ENCODE peak calls at places on chromosome X, in six cellular contexts. One of them, this sample, is unnamed.

GRCh38 chrX:115259238-115259875 is 25.5 kb upstream of the LRCH2 start:
- DNase-seq in kidney: no peak
- DNase-seq in stimulated activated CD4-positive, alpha-beta T cell treated with anti-CD3 and anti-CD28 coated beads, Interleukin-15, amount 100 ng/mL, for 24 hours: no peak
- DNase-seq in EH: peak
- DNase-seq in H4: no peak
- DNase-seq in HT1080: no peak
- DNase-seq in this sample: no peak

GRCh38 chrX:39152106-39152649 is 350.9 kb downstream of the MID1IP1 start:
- DNase-seq in EH: peak
- DNase-seq in kidney: no peak
- DNase-seq in HT1080: no peak
- DNase-seq in stimulated activated CD4-positive, alpha-beta T cell treated with anti-CD3 and anti-CD28 coated beads, Interleukin-15, amount 100 ng/mL, for 24 hours: peak
- DNase-seq in H4: no peak
- DNase-seq in this sample: no peak

GRCh38 chrX:20514358-20514757 is 247.6 kb upstream of the RPS6KA3 start:
- DNase-seq in kidney: no peak
- DNase-seq in HT1080: peak
- DNase-seq in EH: peak
- DNase-seq in stimulated activated CD4-positive, alpha-beta T cell treated with anti-CD3 and anti-CD28 coated beads, Interleukin-15, amount 100 ng/mL, for 24 hours: no peak
- DNase-seq in H4: peak
- DNase-seq in this sample: no peak

GRCh38 chrX:9349572-9350259 is 115.1 kb upstream of the TBL1X start:
- DNase-seq in stimulated activated CD4-positive, alpha-beta T cell treated with anti-CD3 and anti-CD28 coated beads, Interleukin-15, amount 100 ng/mL, for 24 hours: no peak
- DNase-seq in kidney: no peak
- DNase-seq in H4: peak
- DNase-seq in EH: peak
- DNase-seq in HT1080: peak
- DNase-seq in this sample: peak

GRCh38 chrX:129777218-129777768 is 2.5 kb upstream of the SASH3 start:
- DNase-seq in H4: no peak
- DNase-seq in stimulated activated CD4-positive, alpha-beta T cell treated with anti-CD3 and anti-CD28 coated beads, Interleukin-15, amount 100 ng/mL, for 24 hours: peak
- DNase-seq in kidney: peak
- DNase-seq in HT1080: no peak
- DNase-seq in EH: peak
- DNase-seq in this sample: no peak

GRCh38 chrX:56783450-56783831 is 54.4 kb downstream of the NBDY start:
- DNase-seq in EH: no peak
- DNase-seq in stimulated activated CD4-positive, alpha-beta T cell treated with anti-CD3 and anti-CD28 coated beads, Interleukin-15, amount 100 ng/mL, for 24 hours: no peak
- DNase-seq in H4: no peak
- DNase-seq in HT1080: no peak
- DNase-seq in kidney: peak
- DNase-seq in this sample: peak

GRCh38 chrX:101230636-101231035 is 11.1 kb downstream of the DRP2 start:
- DNase-seq in stimulated activated CD4-positive, alpha-beta T cell treated with anti-CD3 and anti-CD28 coated beads, Interleukin-15, amount 100 ng/mL, for 24 hours: no peak
- DNase-seq in kidney: no peak
- DNase-seq in H4: no peak
- DNase-seq in HT1080: peak
- DNase-seq in EH: peak
- DNase-seq in this sample: no peak

GRCh38 chrX:40267334-40268118 is 169.8 kb upstream of the BCOR start:
- DNase-seq in stimulated activated CD4-positive, alpha-beta T cell treated with anti-CD3 and anti-CD28 coated beads, Interleukin-15, amount 100 ng/mL, for 24 hours: no peak
- DNase-seq in H4: no peak
- DNase-seq in HT1080: no peak
- DNase-seq in kidney: no peak
- DNase-seq in EH: peak
- DNase-seq in this sample: no peak

GRCh38 chrX:41332005-41332404 is 2.0 kb upstream of the DDX3X start:
- DNase-seq in HT1080: no peak
- DNase-seq in EH: no peak
- DNase-seq in H4: no peak
- DNase-seq in stimulated activated CD4-positive, alpha-beta T cell treated with anti-CD3 and anti-CD28 coated beads, Interleukin-15, amount 100 ng/mL, for 24 hours: no peak
- DNase-seq in kidney: no peak
- DNase-seq in this sample: peak

GRCh38 chrX:70219938-70220764 is 14.3 kb upstream of the AWAT1 start:
- DNase-seq in stimulated activated CD4-positive, alpha-beta T cell treated with anti-CD3 and anti-CD28 coated beads, Interleukin-15, amount 100 ng/mL, for 24 hours: no peak
- DNase-seq in HT1080: peak
- DNase-seq in H4: no peak
- DNase-seq in EH: no peak
- DNase-seq in kidney: no peak
- DNase-seq in this sample: no peak

GRCh38 chrX:107940095-107940494 is 42.1 kb downstream of the TEX13B start:
- DNase-seq in HT1080: peak
- DNase-seq in EH: no peak
- DNase-seq in stimulated activated CD4-positive, alpha-beta T cell treated with anti-CD3 and anti-CD28 coated beads, Interleukin-15, amount 100 ng/mL, for 24 hours: no peak
- DNase-seq in H4: peak
- DNase-seq in kidney: no peak
- DNase-seq in this sample: no peak

GRCh38 chrX:19705196-19705769 is 182.1 kb downstream of the SH3KBP1 start:
- DNase-seq in kidney: no peak
- DNase-seq in HT1080: no peak
- DNase-seq in stimulated activated CD4-positive, alpha-beta T cell treated with anti-CD3 and anti-CD28 coated beads, Interleukin-15, amount 100 ng/mL, for 24 hours: no peak
- DNase-seq in H4: no peak
- DNase-seq in EH: peak
- DNase-seq in this sample: no peak

This sample was measured in midbrain.